ENCODE peak calls at places on chromosome 1, in six cellular contexts. E, N, Z, J, T and I are unnamed samples.

GRCh38 chr1:202471246-202471645 is 122.7 kb downstream of the PPP1R12B start:
- DNase-seq in J (no peak), E (no peak), N (no peak), Z (no peak), T (no peak), I (no peak)

GRCh38 chr1:35500439-35500838 is 56.8 kb downstream of the KIAA0319L start:
- DNase-seq in Z (no peak), E (no peak), J (no peak), T (no peak), N (no peak), I (no peak)

GRCh38 chr1:61606448-61607312 is 118.3 kb downstream of the TM2D1 start:
- DNase-seq in T (no peak), E (no peak), Z (no peak), N (no peak), J (no peak), I (no peak)

GRCh38 chr1:36880155-36881070 is 153.9 kb downstream of the GRIK3 start:
- DNase-seq in Z (no peak), J (no peak), N (no peak), T (peak; percentile 26), E (peak; percentile 0), I (no peak)

GRCh38 chr1:214126697-214127146 is 138.9 kb downstream of the PROX1 start:
- DNase-seq in E (no peak), N (no peak), T (no peak), Z (no peak), J (no peak), I (no peak)

GRCh38 chr1:29236993-29237905 is 927 bp downstream of the PTPRU start:
- DNase-seq in N (peak; percentile 14), J (no peak), T (no peak), Z (no peak), E (peak; percentile 53), I (peak; percentile 85)

GRCh38 chr1:168520052-168520751 is 23.6 kb downstream of the XCL2 start:
- DNase-seq in Z (no peak), N (peak; percentile 68), T (peak; percentile 88), J (no peak), E (no peak), I (no peak)

GRCh38 chr1:157140068-157140588 is 1.9 kb upstream of the ETV3 start:
- DNase-seq in N (no peak), Z (no peak), E (no peak), T (no peak), J (no peak), I (no peak)

GRCh38 chr1:31302749-31303441 is 6.1 kb downstream of the ZCCHC17 start:
- DNase-seq in T (no peak), E (no peak), N (no peak), Z (no peak), J (no peak), I (no peak)

GRCh38 chr1:232319106-232319505 is 310.8 kb downstream of the SIPA1L2 start:
- DNase-seq in E (peak; percentile 78), J (no peak), N (no peak), Z (no peak), T (no peak), I (no peak)

GRCh38 chr1:228770779-228771223 is 35.5 kb downstream of the RHOU start:
- DNase-seq in J (no peak), Z (no peak), T (no peak), E (no peak), N (no peak), I (no peak)